ENCODE peak calls at places on chromosomes 6 and 20, in nine cellular contexts. T is activated CD4-positive, alpha-beta T cell treated with anti-CD3 and anti-CD28 coated beads for 48 hours; F is retinal pigment epithelial cell; L is ecto neural progenitor cell; W is caudate nucleus; Y is NCI-H2171; J is T-helper 17 cell; U is NCI-H1436; E is activated T-cell treated with anti-CD3 and anti-CD28 coated beads for 48 hours. N is an unnamed sample.

GRCh38 chr6:1558388-1558787 is 51.3 kb upstream of the FOXC1 start:
- DNase-seq in T (no peak), F (no peak), L (no peak), W (no peak), Y (no peak), J (no peak), U (no peak), E (no peak), N (peak; percentile 50)

GRCh38 chr20:42024653-42025052 is 406.5 kb upstream of the CHD6 start:
- DNase-seq in T (peak; percentile 4), F (no peak), L (peak; percentile 69), W (no peak), Y (no peak), J (no peak), U (no peak), E (no peak), N (no peak)

GRCh38 chr20:38723069-38723981 is 961 bp upstream of the SLC32A1 start:
- DNase-seq in T (peak; percentile 29), F (no peak), L (peak; percentile 58), W (no peak), Y (no peak), J (no peak), U (no peak), E (no peak), N (no peak)

GRCh38 chr6:168823397-168824020 is 382.5 kb downstream of the SMOC2 start:
- DNase-seq in T (no peak), F (peak; percentile 4), L (peak; percentile 74), W (no peak), Y (no peak), J (no peak), U (no peak), E (no peak), N (no peak)

GRCh38 chr6:107114872-107115694 is at the start of gene BEND3:
- DNase-seq in T (peak; percentile 43), F (no peak), L (peak; percentile 80), W (no peak), Y (peak; percentile 66), J (peak; percentile 11), U (peak; percentile 45), E (peak; percentile 30), N (no peak)

GRCh38 chr20:58982406-58983114 is 1.5 kb downstream of the NELFCD start:
- DNase-seq in T (no peak), F (no peak), L (no peak), W (no peak), Y (no peak), J (no peak), U (no peak), E (no peak), N (no peak)

GRCh38 chr20:57040924-57041323 is 225.5 kb downstream of the BMP7 start:
- DNase-seq in T (no peak), F (no peak), L (no peak), W (no peak), Y (no peak), J (no peak), U (no peak), E (no peak), N (no peak)

GRCh38 chr6:26233608-26234420 is 131.2 kb upstream of the BTN3A2 start:
- DNase-seq in T (peak; percentile 87), F (no peak), L (peak; percentile 61), W (no peak), Y (no peak), J (peak; percentile 55), U (no peak), E (peak; percentile 68), N (peak; percentile 83)

GRCh38 chr6:44795326-44795725 is 407.8 kb downstream of the CDC5L start:
- DNase-seq in T (no peak), F (no peak), L (no peak), W (no peak), Y (no peak), J (no peak), U (no peak), E (no peak), N (no peak)

GRCh38 chr6:152836523-152836922 is 85.9 kb downstream of the VIP start:
- DNase-seq in T (no peak), F (no peak), L (no peak), W (no peak), Y (no peak), J (no peak), U (no peak), E (no peak), N (no peak)

GRCh38 chr6:143068001-143068400 is 7.3 kb downstream of the AIG1 start:
- DNase-seq in T (no peak), F (no peak), L (no peak), W (no peak), Y (no peak), J (no peak), U (no peak), E (no peak), N (no peak)

GRCh38 chr6:137968468-137968804 is 101.4 kb downstream of the TNFAIP3 start:
- DNase-seq in T (no peak), F (no peak), L (no peak), W (no peak), Y (no peak), J (no peak), U (no peak), E (no peak), N (no peak)

GRCh38 chr6:161415302-161415855 is 141.5 kb upstream of the AGPAT4 start:
- DNase-seq in T (no peak), F (no peak), L (no peak), W (no peak), Y (no peak), J (no peak), U (no peak), E (no peak), N (no peak)

GRCh38 chr6:28336284-28337024 is 506 bp upstream of the ZSCAN31 start:
- DNase-seq in T (no peak), F (no peak), L (no peak), W (no peak), Y (peak; percentile 15), J (no peak), U (no peak), E (no peak), N (no peak)

GRCh38 chr20:19017104-19017690 is 195.2 kb upstream of the SLC24A3 start:
- DNase-seq in T (no peak), F (no peak), L (peak; percentile 23), W (no peak), Y (no peak), J (no peak), U (no peak), E (no peak), N (no peak)

GRCh38 chr6:137717074-137718073 is 149.7 kb upstream of the TNFAIP3 start:
- DNase-seq in T (peak; percentile 75), F (no peak), L (no peak), W (no peak), Y (no peak), J (peak; percentile 73), U (peak; percentile 42), E (peak; percentile 58), N (peak; percentile 65)

GRCh38 chr20:32751309-32752020 is 8.2 kb upstream of the COMMD7 start:
- DNase-seq in T (no peak), F (no peak), L (no peak), W (no peak), Y (no peak), J (no peak), U (no peak), E (no peak), N (no peak)

GRCh38 chr20:38599410-38599882 is 2.2 kb upstream of the ARHGAP40 start:
- DNase-seq in T (no peak), F (no peak), L (no peak), W (no peak), Y (no peak), J (no peak), U (no peak), E (no peak), N (no peak)

GRCh38 chr6:81126150-81126549 is 626.3 kb downstream of the TENT5A start:
- DNase-seq in T (no peak), F (no peak), L (no peak), W (no peak), Y (no peak), J (no peak), U (no peak), E (no peak), N (no peak)

GRCh38 chr6:151757506-151757955 is 50.0 kb upstream of the ESR1 start:
- DNase-seq in T (peak; percentile 49), F (no peak), L (no peak), W (no peak), Y (no peak), J (no peak), U (no peak), E (peak; percentile 15), N (no peak)

GRCh38 chr6:100962466-100962865 is 81.3 kb upstream of the ASCC3 start:
- DNase-seq in T (no peak), F (no peak), L (no peak), W (no peak), Y (no peak), J (no peak), U (no peak), E (no peak), N (no peak)